ENCODE peak calls at places on chromosomes 4 and X, in four cellular contexts. G is HepG2, A is suprapubic skin, O is sigmoid colon. V is an unnamed sample.

GRCh38 chr4:153159728-153160221 is 44.5 kb upstream of the TRIM2 start:
- DNase-seq in G (no peak), A (no peak), O (no peak), V (no peak)

GRCh38 chr4:113106076-113106475 is 56.6 kb downstream of the ANK2 start:
- DNase-seq in G (peak; percentile 59), A (no peak), O (no peak), V (no peak)

GRCh38 chr4:157550028-157550427 is 329.5 kb downstream of the GRIA2 start:
- DNase-seq in G (no peak), A (no peak), O (no peak), V (no peak)

GRCh38 chr4:53644607-53645006 is 53.3 kb upstream of the LNX1 start:
- DNase-seq in G (no peak), A (no peak), O (no peak), V (peak; percentile 88)

GRCh38 chr4:110793890-110794588 is 171.2 kb upstream of the PITX2 start:
- DNase-seq in G (no peak), A (no peak), O (no peak), V (no peak)

GRCh38 chr4:46032061-46032460 is 91.8 kb downstream of the GABRG1 start:
- DNase-seq in G (no peak), A (no peak), O (no peak), V (no peak)

GRCh38 chrX:47030339-47030738 is 47.9 kb upstream of the RGN start:
- DNase-seq in G (peak; percentile 53), A (no peak), O (no peak), V (no peak)

GRCh38 chrX:107775000-107775733 is 420 bp downstream of the TSC22D3 start:
- DNase-seq in G (no peak), A (no peak), O (peak; percentile 71), V (peak; percentile 15)

GRCh38 chr4:47484169-47484568 is 906 bp upstream of the ATP10D start:
- DNase-seq in G (no peak), A (no peak), O (no peak), V (no peak)

GRCh38 chr4:159048166-159048886 is 54.6 kb upstream of the RAPGEF2 start:
- DNase-seq in G (peak; percentile 84), A (peak; percentile 67), O (peak; percentile 85), V (peak; percentile 74)

GRCh38 chrX:42755820-42756219 is 22.1 kb downstream of the PPP1R2C start:
- DNase-seq in G (no peak), A (peak; percentile 63), O (peak; percentile 66), V (no peak)

GRCh38 chr4:125433453-125433852 is 118.7 kb downstream of the FAT4 start:
- DNase-seq in G (no peak), A (no peak), O (no peak), V (no peak)

GRCh38 chrX:109936114-109936513 is 66.8 kb upstream of the TMEM164 start:
- DNase-seq in G (no peak), A (no peak), O (no peak), V (no peak)

GRCh38 chrX:20372533-20372932 is 105.8 kb upstream of the RPS6KA3 start:
- DNase-seq in G (no peak), A (no peak), O (no peak), V (no peak)

GRCh38 chr4:76212851-76213414 is 691 bp downstream of the SCARB2 start:
- DNase-seq in G (no peak), A (no peak), O (no peak), V (peak; percentile 52)

GRCh38 chrX:135977611-135978010 is 3.8 kb upstream of the MMGT1 start:
- DNase-seq in G (no peak), A (no peak), O (no peak), V (no peak)

GRCh38 chr4:126850286-126850685 is 782.5 kb upstream of the INTU start:
- DNase-seq in G (no peak), A (no peak), O (no peak), V (no peak)

GRCh38 chrX:78064152-78064551 is 39.9 kb upstream of the PGK1 start:
- DNase-seq in G (no peak), A (no peak), O (no peak), V (no peak)

GRCh38 chr4:53346920-53347852 is 18.7 kb downstream of the SCFD2 start:
- DNase-seq in G (no peak), A (no peak), O (no peak), V (no peak)

GRCh38 chr4:13325744-13326143 is 158.4 kb downstream of the RAB28 start:
- DNase-seq in G (peak; percentile 56), A (no peak), O (no peak), V (no peak)

GRCh38 chrX:37776283-37776986 is 3.4 kb upstream of the CYBB start:
- DNase-seq in G (no peak), A (no peak), O (no peak), V (no peak)

GRCh38 chr4:47313396-47313795 is 150.1 kb downstream of the COMMD8 start:
- DNase-seq in G (no peak), A (no peak), O (no peak), V (no peak)

GRCh38 chr4:107050525-107051135 is 14.5 kb upstream of the DKK2 start:
- DNase-seq in G (peak; percentile 13), A (no peak), O (no peak), V (no peak)

GRCh38 chrX:30504309-30504708 is 73.3 kb downstream of the TASL start:
- DNase-seq in G (peak; percentile 20), A (no peak), O (no peak), V (no peak)

GRCh38 chr4:66160606-66161005 is 490.3 kb upstream of the EPHA5 start:
- DNase-seq in G (no peak), A (no peak), O (no peak), V (no peak)

GRCh38 chrX:111447298-111447697 is 35.3 kb upstream of the DCX start:
- DNase-seq in G (peak; percentile 2), A (no peak), O (no peak), V (no peak)

GRCh38 chr4:108172231-108172779 is 3.6 kb upstream of the LEF1 start:
- DNase-seq in G (no peak), A (no peak), O (no peak), V (peak; percentile 26)

GRCh38 chr4:99403380-99404194 is 31.6 kb downstream of the ADH7 start:
- DNase-seq in G (peak; percentile 94), A (no peak), O (no peak), V (no peak)

GRCh38 chrX:39705299-39705698 is 392.5 kb downstream of the BCOR start:
- DNase-seq in G (no peak), A (peak; percentile 74), O (peak; percentile 89), V (peak; percentile 58)

GRCh38 chr4:98688416-98689290 is 30.2 kb upstream of the TSPAN5 start:
- DNase-seq in G (peak; percentile 9), A (no peak), O (no peak), V (no peak)

GRCh38 chr4:87270825-87271224 is 50.4 kb upstream of the KLHL8 start:
- DNase-seq in G (no peak), A (no peak), O (no peak), V (no peak)

GRCh38 chr4:24853142-24853541 is 57.8 kb downstream of the SOD3 start:
- DNase-seq in G (peak; percentile 47), A (no peak), O (no peak), V (no peak)

GRCh38 chr4:96108146-96108545 is 268.3 kb downstream of the PDHA2 start:
- DNase-seq in G (no peak), A (no peak), O (no peak), V (no peak)

GRCh38 chr4:166972071-166972470 is 262.2 kb downstream of the SPOCK3 start:
- DNase-seq in G (no peak), A (no peak), O (no peak), V (no peak)
- TF ChIP-seq EP300 in G (no peak), A (no peak), O (no peak), V (no peak)

GRCh38 chr4:71261633-71262121 is 77.1 kb upstream of the SLC4A4 start:
- DNase-seq in G (no peak), A (no peak), O (no peak), V (no peak)
- TF ChIP-seq POLR2AphosphoS5 in G (no peak), A (no peak), O (no peak), V (no peak)

DNA sequence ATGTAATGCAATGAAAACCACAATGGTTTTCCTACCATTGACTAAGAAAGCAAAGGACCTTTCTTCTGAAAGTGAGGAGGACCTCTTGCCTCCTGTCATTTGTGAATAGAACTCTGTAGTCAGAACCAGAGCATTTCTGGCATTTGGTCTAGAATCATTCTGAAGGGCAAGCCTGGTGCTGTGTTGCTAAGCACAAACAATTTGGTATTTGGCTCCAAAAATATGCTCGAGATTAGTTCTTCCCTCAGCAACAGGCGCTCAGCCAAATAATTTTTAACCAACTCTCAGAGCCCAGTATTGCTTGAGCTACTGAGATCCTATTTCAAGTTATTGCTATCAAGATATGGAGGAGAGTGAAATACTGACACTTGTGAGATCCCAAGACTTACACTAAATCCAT is 71.0 kb downstream of the SNCA start:
- DNase-seq in G (no peak), A (no peak), O (no peak), V (no peak)
- H3K27ac ChIP-seq in G (no peak overlapping the region), A (peak overlapping the region; percentile 67), O (peak overlapping the region; percentile 42), V (peak overlapping the region; percentile 20)

GRCh38 chr4:140105436-140105835 is 48.5 kb downstream of the MAML3 start:
- DNase-seq in G (no peak), A (no peak), O (no peak), V (no peak)

GRCh38 chr4:140099993-140100392 is 54.0 kb downstream of the MAML3 start:
- DNase-seq in G (no peak), A (no peak), O (peak; percentile 76), V (peak; percentile 38)

GRCh38 chr4:140100771-140101170 is 53.2 kb downstream of the MAML3 start:
- DNase-seq in G (no peak), A (no peak), O (no peak), V (no peak)

GRCh38 chr4:140103676-140104075 is 50.3 kb downstream of the MAML3 start:
- DNase-seq in G (no peak), A (no peak), O (no peak), V (no peak)

DNA sequence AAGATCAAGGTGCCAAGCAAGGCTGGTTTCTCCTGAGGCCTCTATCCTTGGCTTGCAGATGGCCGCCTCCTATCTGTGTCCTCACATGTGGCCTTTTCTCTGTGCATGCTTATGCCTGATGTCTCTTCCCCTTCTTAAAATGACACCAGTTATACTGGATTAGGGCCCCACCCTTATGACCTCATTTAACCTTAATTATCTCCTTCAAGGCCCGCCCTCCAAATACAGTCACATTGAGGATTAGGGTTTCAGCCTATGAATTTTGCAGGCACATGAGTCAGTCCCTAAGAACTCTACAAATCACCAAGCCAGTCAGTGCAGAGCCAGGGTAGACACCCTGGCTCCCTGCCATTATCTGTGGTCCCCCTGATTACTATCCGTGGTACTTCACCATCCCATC is 51.6 kb downstream of the MAML3 start:
- DNase-seq in G (no peak), A (no peak), O (no peak), V (no peak)
- TF ChIP-seq EP300 in G (no peak), A (no peak), O (no peak), V (no peak)

V was measured in transverse colon.